ENCODE peak calls at places on chromosome 17, in seven cellular contexts. X is SW480; W is Calu3; A is stimulated activated effector memory CD8-positive, alpha-beta T cell treated with anti-CD3 and anti-CD28 coated beads, Interleukin-12 subunit alpha, Interleukin-12 subunit beta, amount 100 ng/mL, for 72 hours; R is BJ; Q is LHCN-M2; G is stimulated activated naive CD8-positive, alpha-beta T cell treated with anti-CD3 and anti-CD28 coated beads, Interleukin-15, Interleukin-2, amounts not matched to agents 100 U/mL and 50 U/mL, for 24 hours. K is an unnamed sample.

GRCh38 chr17:64599187-64599676 is 62.9 kb downstream of the SMURF2 start:
- DNase-seq in X (no peak), W (no peak), A (peak), R (no peak), Q (no peak), G (peak), K (no peak)

GRCh38 chr17:65191805-65192740 is 54.9 kb downstream of the RGS9 start:
- DNase-seq in X (no peak), W (peak), A (no peak), R (no peak), Q (peak), G (peak), K (no peak)

GRCh38 chr17:8041249-8041928 is 2.5 kb downstream of the ALOX15B start:
- DNase-seq in X (peak), W (peak), A (no peak), R (peak), Q (peak), G (peak), K (no peak)

GRCh38 chr17:2075336-2076056 is 20.6 kb downstream of the HIC1 start:
- DNase-seq in X (no peak), W (no peak), A (no peak), R (no peak), Q (no peak), G (no peak), K (peak)

GRCh38 chr17:29292071-29292991 is 1.6 kb downstream of the NUFIP2 start:
- DNase-seq in X (peak), W (peak), A (peak), R (no peak), Q (peak), G (peak), K (peak)

GRCh38 chr17:29112780-29113295 is 67.4 kb downstream of the MYO18A start:
- DNase-seq in X (no peak), W (no peak), A (no peak), R (no peak), Q (peak), G (no peak), K (peak)

GRCh38 chr17:28575126-28575795 is 1.4 kb downstream of the ALDOC start:
- DNase-seq in X (no peak), W (no peak), A (no peak), R (no peak), Q (no peak), G (no peak), K (no peak)

GRCh38 chr17:17971431-17972125 is 622 bp downstream of the TOM1L2 start:
- DNase-seq in X (peak), W (peak), A (no peak), R (no peak), Q (peak), G (peak), K (peak)

GRCh38 chr17:55171634-55172328 is 93.0 kb upstream of the HLF start:
- DNase-seq in X (no peak), W (no peak), A (no peak), R (no peak), Q (no peak), G (no peak), K (no peak)

GRCh38 chr17:77131919-77132318 is 8.8 kb upstream of the SEC14L1 start:
- DNase-seq in X (no peak), W (no peak), A (no peak), R (no peak), Q (no peak), G (no peak), K (no peak)

GRCh38 chr17:40564195-40564882 is 933 bp downstream of the CCR7 start:
- DNase-seq in X (no peak), W (peak), A (no peak), R (no peak), Q (no peak), G (peak), K (no peak)

GRCh38 chr17:83025636-83026280 is 53.7 kb upstream of the METRNL start:
- DNase-seq in X (no peak), W (no peak), A (no peak), R (no peak), Q (no peak), G (no peak), K (no peak)

GRCh38 chr17:71870546-71870862 is 250.3 kb upstream of the SOX9 start:
- DNase-seq in X (peak), W (no peak), A (no peak), R (no peak), Q (no peak), G (no peak), K (no peak)

GRCh38 chr17:80813318-80813717 is 178.3 kb upstream of the CHMP6 start:
- DNase-seq in X (no peak), W (no peak), A (no peak), R (no peak), Q (no peak), G (no peak), K (no peak)

GRCh38 chr17:40035162-40035559 is 19.0 kb downstream of the MED24 start:
- DNase-seq in X (no peak), W (peak), A (no peak), R (no peak), Q (peak), G (no peak), K (no peak)

GRCh38 chr17:66949501-66949900 is 15.0 kb upstream of the CACNG4 start:
- DNase-seq in X (no peak), W (no peak), A (no peak), R (no peak), Q (peak), G (no peak), K (no peak)

GRCh38 chr17:46785696-46786095 is 32.8 kb downstream of the WNT3 start:
- DNase-seq in X (no peak), W (no peak), A (no peak), R (no peak), Q (no peak), G (no peak), K (no peak)

GRCh38 chr17:2266045-2266864 is 37.3 kb downstream of the SMG6 start:
- DNase-seq in X (no peak), W (no peak), A (peak), R (no peak), Q (no peak), G (peak), K (no peak)

GRCh38 chr17:44144966-44145739 is 3.4 kb downstream of the HROB start:
- DNase-seq in X (no peak), W (no peak), A (no peak), R (no peak), Q (no peak), G (no peak), K (no peak)

GRCh38 chr17:65485388-65486299 is 75.8 kb downstream of the AXIN2 start:
- DNase-seq in X (no peak), W (no peak), A (no peak), R (no peak), Q (no peak), G (no peak), K (peak)

GRCh38 chr17:49387374-49388289 is 25.6 kb upstream of the ZNF652 start:
- DNase-seq in X (no peak), W (no peak), A (no peak), R (no peak), Q (no peak), G (no peak), K (no peak)